ENCODE peak calls at places on chromosomes 12 and 14, in four cellular contexts. I, J, O and A are unnamed samples.

GRCh38 chr12:12010277-12011031 is 60.3 kb upstream of the BCL2L14 start:
- DNase-seq in J (no peak), I (no peak), O (peak), A (no peak)

GRCh38 chr12:75706786-75707605 is 195.6 kb upstream of the KRR1 start:
- DNase-seq in I (no peak), O (peak), J (no peak), A (no peak)

GRCh38 chr14:94880140-94880539 is 110.2 kb upstream of the GSC start:
- DNase-seq in I (no peak), J (no peak), O (no peak), A (no peak)

GRCh38 chr12:123761841-123762714 is at the start of gene DNAH10:
- DNase-seq in J (peak), O (no peak), I (peak), A (peak)

GRCh38 chr14:54291491-54292191 is 105.2 kb upstream of the CDKN3 start:
- DNase-seq in O (peak), I (no peak), J (no peak), A (peak)

GRCh38 chr12:41250748-41251147 is 62.6 kb downstream of the PDZRN4 start:
- DNase-seq in J (no peak), O (no peak), I (no peak), A (no peak)

GRCh38 chr12:25276199-25276937 is 25.6 kb upstream of the KRAS start:
- DNase-seq in O (peak), J (peak), I (no peak), A (no peak)

GRCh38 chr14:105468621-105469241 is 5.9 kb upstream of the CRIP2 start:
- DNase-seq in I (no peak), J (no peak), O (no peak), A (no peak)

GRCh38 chr12:13165578-13166120 is 30.9 kb upstream of the EMP1 start:
- DNase-seq in I (no peak), O (peak), J (peak), A (no peak)

GRCh38 chr14:43003845-43004244 is 1397.2 kb downstream of the LRFN5 start:
- DNase-seq in O (peak), I (no peak), J (no peak), A (no peak)

GRCh38 chr14:104985675-104986486 is at the start of gene CLBA1:
- DNase-seq in I (peak), J (peak), O (peak), A (peak)

GRCh38 chr12:18868673-18869072 is 130.8 kb downstream of the CAPZA3 start:
- DNase-seq in I (no peak), J (no peak), O (peak), A (no peak)

GRCh38 chr12:54010053-54010971 is 1.5 kb downstream of the HOXC8 start:
- DNase-seq in J (no peak), I (no peak), O (no peak), A (no peak)

GRCh38 chr14:51209457-51209856 is 30.6 kb upstream of the TMX1 start:
- DNase-seq in O (no peak), I (no peak), J (no peak), A (no peak)

GRCh38 chr14:53567236-53567785 is 389.3 kb downstream of the BMP4 start:
- DNase-seq in J (no peak), O (no peak), I (no peak), A (no peak)

GRCh38 chr12:14629832-14630688 is 62.4 kb upstream of the PLBD1 start:
- DNase-seq in I (peak), J (peak), O (peak), A (peak)

GRCh38 chr12:65821336-65821735 is 2.9 kb upstream of the HMGA2 start:
- DNase-seq in I (no peak), J (no peak), O (no peak), A (no peak)

GRCh38 chr12:105480162-105480561 is 149.7 kb downstream of the C12orf75 start:
- DNase-seq in I (no peak), J (no peak), O (no peak), A (no peak)